ENCODE peak calls at places on chromosome 3, in nine cellular contexts. Y is retina; M is CD8-positive, alpha-beta memory T cell; A is activated CD4-positive, CD25-positive, alpha-beta regulatory T cell; L is left ventricle myocardium inferior; J is HEK293T; N is NCI-H774; S is right cardiac atrium; O is adipocyte. F is an unnamed sample.

GRCh38 chr3:130960139-130960779 is 66.4 kb downstream of the ASTE1 start:
- DNase-seq in O (no peak), N (no peak), M (no peak), J (no peak), L (no peak), A (no peak), S (no peak), Y (no peak), F (no peak)

GRCh38 chr3:52349611-52350395 is 33.7 kb downstream of the DNAH1 start:
- DNase-seq in O (no peak), L (no peak), Y (no peak), N (no peak), S (peak; percentile 26), M (no peak), A (no peak), J (no peak), F (no peak)

GRCh38 chr3:148882288-148882687 is 17.2 kb downstream of the CPA3 start:
- DNase-seq in N (peak; percentile 20), J (no peak), L (no peak), A (no peak), O (peak; percentile 65), M (no peak), Y (no peak), S (no peak), F (no peak)

GRCh38 chr3:49900491-49901153 is 3.1 kb downstream of the MST1R start:
- DNase-seq in Y (no peak), S (peak; percentile 69), A (no peak), N (peak; percentile 37), O (peak; percentile 58), M (no peak), J (no peak), L (peak; percentile 34), F (no peak)

GRCh38 chr3:12138044-12138443 is 20.7 kb downstream of the TIMP4 start:
- DNase-seq in S (peak; percentile 61), O (peak; percentile 51), M (no peak), Y (no peak), L (no peak), A (no peak), N (no peak), J (no peak), F (peak; percentile 28)

GRCh38 chr3:184659797-184660301 is 52.0 kb downstream of the MAGEF1 start:
- DNase-seq in Y (no peak), A (no peak), S (no peak), M (no peak), L (no peak), N (no peak), O (no peak), J (no peak), F (peak; percentile 3)

GRCh38 chr3:42843730-42844713 is 31.7 kb downstream of the CYP8B1 start:
- DNase-seq in L (no peak), O (no peak), S (peak; percentile 83), A (no peak), N (no peak), M (no peak), Y (no peak), J (no peak), F (no peak)

GRCh38 chr3:169760479-169760878 is 4.4 kb downstream of the TERC start:
- DNase-seq in L (no peak), M (no peak), Y (no peak), J (no peak), N (no peak), O (no peak), S (no peak), A (no peak), F (peak; percentile 76)

GRCh38 chr3:133693821-133694220 is 32.1 kb upstream of the TOPBP1 start:
- DNase-seq in Y (no peak), M (no peak), J (no peak), S (no peak), O (no peak), L (no peak), A (no peak), N (no peak), F (no peak)

GRCh38 chr3:165642761-165643432 is 194.3 kb downstream of the BCHE start:
- DNase-seq in Y (peak; percentile 21), J (no peak), N (peak; percentile 63), L (no peak), M (no peak), S (peak; percentile 18), O (peak; percentile 85), A (no peak), F (peak; percentile 88)

GRCh38 chr3:69541823-69542264 is 156.0 kb upstream of the FRMD4B start:
- DNase-seq in S (peak; percentile 75), N (no peak), A (no peak), O (no peak), M (no peak), L (peak; percentile 40), Y (no peak), J (peak; percentile 28), F (peak; percentile 3)

GRCh38 chr3:28835751-28836150 is 445.1 kb upstream of the RBMS3 start:
- DNase-seq in M (no peak), N (no peak), A (no peak), O (peak; percentile 19), L (no peak), Y (no peak), S (peak; percentile 70), J (no peak), F (no peak)